ENCODE peak calls at places on chromosome 11, in seven cellular contexts. I is body of pancreas, K is stomach, B is cardiac fibroblast, D is A549, L is thyroid gland, U is fibroblast of mammary gland. J is an unnamed sample.

GRCh38 chr11:47189100-47189834 is 3.0 kb upstream of the PACSIN3 start:
- DNase-seq in B (peak; percentile 95), I (no peak), U (peak; percentile 84), K (no peak), D (peak; percentile 96), L (peak; percentile 94), J (peak; percentile 81)

GRCh38 chr11:112318193-112318592 is 57.5 kb upstream of the PLET1 start:
- DNase-seq in K (no peak), U (peak; percentile 94), I (no peak), L (no peak), B (peak; percentile 98), D (peak; percentile 68), J (peak; percentile 94)

GRCh38 chr11:117219455-117219854 is 12.4 kb downstream of the PCSK7 start:
- DNase-seq in K (no peak), D (no peak), B (no peak), L (no peak), I (no peak), U (no peak), J (no peak)

GRCh38 chr11:71927813-71928738 is at the start of gene XNDC1N:
- DNase-seq in U (peak; percentile 85), K (peak; percentile 77), L (peak; percentile 46), B (peak; percentile 92), D (peak; percentile 90), I (peak; percentile 48), J (no peak)

GRCh38 chr11:126352934-126353801 is 2.3 kb upstream of the ST3GAL4 start:
- DNase-seq in B (peak; percentile 79), I (no peak), U (peak; percentile 86), L (no peak), D (peak; percentile 75), K (no peak), J (peak; percentile 66)

GRCh38 chr11:74926304-74927030 is 22.4 kb downstream of the XRRA1 start:
- DNase-seq in U (peak; percentile 89), L (no peak), D (no peak), B (peak; percentile 47), K (no peak), I (no peak), J (peak; percentile 85)

GRCh38 chr11:12130180-12130980 is 20.0 kb downstream of the MICAL2 start:
- DNase-seq in B (no peak), L (no peak), D (no peak), I (no peak), K (no peak), U (no peak), J (no peak)

GRCh38 chr11:91749231-91749630 is 475.4 kb upstream of the FAT3 start:
- DNase-seq in L (no peak), U (no peak), I (no peak), B (no peak), K (no peak), D (no peak), J (no peak)

GRCh38 chr11:71551711-71552110 is 3.5 kb downstream of the KRTAP5-9 start:
- DNase-seq in D (no peak), L (no peak), I (no peak), K (no peak), B (no peak), U (no peak), J (no peak)

GRCh38 chr11:57751676-57752253 is at the start of gene BTBD18:
- DNase-seq in K (peak; percentile 56), D (peak; percentile 76), B (peak; percentile 74), L (peak; percentile 67), I (peak; percentile 56), U (peak; percentile 60), J (peak; percentile 51)

GRCh38 chr11:43921561-43922294 is 20.7 kb upstream of the C11orf96 start:
- DNase-seq in K (no peak), D (no peak), I (no peak), L (no peak), U (no peak), B (no peak), J (no peak)

GRCh38 chr11:108609681-108610080 is 16.1 kb upstream of the EXPH5 start:
- DNase-seq in U (peak; percentile 42), B (peak; percentile 71), L (no peak), D (peak; percentile 34), K (no peak), I (no peak), J (peak; percentile 67)

GRCh38 chr11:111982019-111982464 is 43.2 kb upstream of the DLAT start:
- DNase-seq in U (peak; percentile 46), L (peak; percentile 94), B (peak; percentile 60), I (peak; percentile 90), D (peak; percentile 48), K (peak; percentile 88), J (peak; percentile 36)

GRCh38 chr11:108206171-108206570 is 16.3 kb downstream of the NPAT start:
- DNase-seq in B (no peak), L (no peak), K (no peak), U (peak; percentile 10), D (no peak), I (no peak), J (no peak)

GRCh38 chr11:69167916-69168691 is 12.4 kb downstream of the SMIM38 start:
- DNase-seq in L (no peak), D (peak; percentile 45), B (peak; percentile 39), U (peak; percentile 6), K (no peak), I (no peak), J (peak; percentile 48)
- H3K4me3 ChIP-seq in L (no peak overlapping the region), D (no peak overlapping the region), B (no peak overlapping the region), U (no peak overlapping the region), K (no peak overlapping the region), I (no peak overlapping the region), J (no peak overlapping the region)

GRCh38 chr11:67303132-67303988 is at the start of gene SSH3:
- DNase-seq in L (peak; percentile 94), I (peak; percentile 83), K (peak; percentile 91), B (peak; percentile 50), U (peak; percentile 32), D (peak; percentile 74), J (peak; percentile 48)

GRCh38 chr11:67302571-67303131 is 679 bp upstream of the SSH3 start:
- DNase-seq in L (peak; percentile 61), U (no peak), I (peak; percentile 54), D (peak; percentile 62), B (peak; percentile 23), K (peak; percentile 62), J (peak; percentile 27)

GRCh38 chr11:67304511-67305113 is 1.3 kb downstream of the SSH3 start:
- DNase-seq in K (no peak), I (no peak), L (no peak), B (no peak), D (no peak), U (no peak), J (no peak)

GRCh38 chr11:67301951-67302516 is 1.3 kb upstream of the SSH3 start:
- DNase-seq in B (peak; percentile 54), I (peak; percentile 54), K (peak; percentile 67), L (peak; percentile 88), D (peak; percentile 59), U (peak; percentile 28), J (peak; percentile 27)

GRCh38 chr11:67303989-67304411 is 670 bp downstream of the SSH3 start:
- DNase-seq in B (no peak), U (no peak), L (peak; percentile 68), I (no peak), K (peak; percentile 57), D (no peak), J (no peak)
- TF ChIP-seq CTCF in B (no peak), U (no peak), L (no peak), I (no peak), K (no peak), D (no peak), J (no peak)

GRCh38 chr11:95337175-95337957 is 106.4 kb upstream of the SESN3 start:
- DNase-seq in U (peak; percentile 73), L (peak; percentile 46), I (no peak), K (peak; percentile 38), D (no peak), B (peak; percentile 47), J (peak; percentile 76)
- H3K4me3 ChIP-seq in U (no peak overlapping the region), L (no peak overlapping the region), I (no peak overlapping the region), K (peak overlapping the region; percentile 2), D (no peak overlapping the region), B (peak overlapping the region; percentile 32), J (peak overlapping the region; percentile 23)

GRCh38 chr11:106156290-106156937 is 79.0 kb downstream of the AASDHPPT start:
- DNase-seq in D (peak; percentile 47), L (peak; percentile 20), I (peak; percentile 49), K (peak; percentile 34), U (peak; percentile 79), B (peak; percentile 91), J (peak; percentile 77)
- TF ChIP-seq CTCF in D (peak; percentile 37), L (peak; percentile 47), I (peak; percentile 60), K (peak; percentile 26), U (peak; percentile 58), B (peak; percentile 42), J (peak; percentile 70)

DNA sequence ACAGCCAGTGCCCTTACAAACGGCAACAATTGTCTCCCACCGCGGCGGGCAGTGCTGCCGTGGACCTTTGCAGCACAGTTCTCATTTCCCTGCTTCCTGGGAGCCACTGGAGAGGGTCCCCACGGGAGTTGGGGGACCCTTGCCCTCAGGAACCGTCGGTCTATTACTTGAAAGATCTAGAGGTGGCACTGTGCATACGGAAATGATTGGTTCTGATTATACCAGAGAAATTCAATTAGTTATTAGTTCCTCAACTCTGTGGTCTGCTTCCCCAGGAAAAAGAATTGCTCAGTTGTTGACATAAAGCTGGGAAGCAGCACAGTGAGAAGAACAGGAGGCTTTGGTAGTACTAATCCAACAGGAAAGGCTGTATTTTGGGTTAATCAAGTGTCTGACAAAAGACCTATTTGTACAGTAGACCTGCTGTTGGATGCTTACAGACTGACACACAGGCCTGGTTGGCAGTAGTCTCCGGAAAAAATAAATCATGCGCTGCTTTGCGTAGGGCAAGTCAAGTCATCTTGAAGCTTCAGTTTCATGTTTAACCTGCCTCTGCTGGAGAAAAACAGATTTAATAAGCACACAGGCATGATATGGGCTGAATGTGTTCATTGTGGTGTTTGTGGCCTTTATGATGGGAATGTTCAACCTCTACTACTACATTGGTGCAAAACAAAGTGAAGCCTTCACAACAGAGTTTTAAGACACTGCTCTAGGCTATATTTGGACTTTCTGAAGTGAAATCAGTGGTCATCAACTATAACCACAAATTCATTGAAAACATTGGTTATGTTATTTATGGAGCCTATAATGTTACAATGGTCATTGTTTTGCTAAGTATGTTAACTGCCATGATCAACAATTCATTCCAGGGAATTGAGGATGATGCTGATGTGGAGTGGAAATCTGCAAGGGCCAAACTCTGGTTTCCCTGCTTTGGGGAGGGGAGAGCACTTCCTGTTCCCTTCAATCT is 54.6 kb upstream of the SC5D start:
- DNase-seq in L (no peak), U (peak; percentile 60), B (peak; percentile 60), K (no peak), D (no peak), I (no peak), J (peak; percentile 80)
- H3K4me3 ChIP-seq in L (no peak overlapping the region), U (no peak overlapping the region), B (no peak overlapping the region), K (no peak overlapping the region), D (no peak overlapping the region), I (no peak overlapping the region), J (no peak overlapping the region)

DNA sequence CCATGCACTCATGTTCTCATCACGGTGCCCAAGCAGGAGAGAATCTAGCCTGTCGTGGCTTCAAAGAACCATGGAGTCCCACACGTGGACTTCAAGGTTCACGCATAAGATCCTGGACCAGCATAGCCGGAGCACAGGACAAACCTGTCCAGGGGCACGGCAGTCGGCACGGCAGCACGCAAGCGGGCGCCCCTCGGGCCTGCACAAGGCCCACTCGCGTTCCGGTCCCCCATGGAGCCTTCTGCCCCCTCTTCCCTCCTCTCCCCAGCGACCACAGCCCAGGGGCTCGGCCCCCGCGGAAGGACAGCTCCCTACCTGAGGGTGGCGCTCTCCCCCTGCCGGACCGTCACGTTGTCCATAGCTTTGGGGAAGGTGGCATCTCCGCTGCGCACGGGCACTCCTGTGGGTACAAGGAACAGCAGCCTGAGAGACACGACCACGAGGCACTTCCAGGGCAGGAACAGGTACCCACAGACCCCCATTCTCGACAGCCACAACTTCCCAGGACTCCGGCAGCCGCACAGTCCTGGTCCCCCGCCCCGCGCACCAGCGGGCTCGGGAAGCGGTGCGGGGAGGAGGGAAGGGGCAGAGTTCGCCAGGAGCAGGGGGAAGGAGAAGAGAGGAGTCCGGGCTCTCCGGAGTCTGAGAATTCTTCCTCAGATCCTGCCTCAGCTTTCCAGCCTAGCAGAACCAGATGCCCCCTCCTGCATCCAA is 589.5 kb downstream of the OPCML start:
- DNase-seq in U (no peak), D (no peak), B (no peak), K (no peak), I (no peak), L (no peak), J (no peak)
- TF ChIP-seq CTCF in U (no peak), D (no peak), B (no peak), K (no peak), I (no peak), L (no peak), J (no peak)